ENCODE peak calls at places on chromosomes 2 and 18, in six cellular contexts. E, Z, Y, L, A and T are unnamed samples.

GRCh38 chr2:58870704-58871103 is 629.6 kb upstream of the FANCL start:
- DNase-seq in E (peak), Z (no peak), Y (no peak), L (no peak), A (no peak), T (no peak)

GRCh38 chr2:128772671-128773070 is 454.0 kb upstream of the HS6ST1 start:
- DNase-seq in E (no peak), Z (no peak), Y (no peak), L (no peak), A (no peak), T (no peak)

GRCh38 chr2:182186132-182186735 is 200.6 kb downstream of the PPP1R1C start:
- DNase-seq in E (peak), Z (no peak), Y (peak), L (peak), A (no peak), T (no peak)

GRCh38 chr2:178469219-178469849 is 9.1 kb downstream of the FKBP7 start:
- DNase-seq in E (no peak), Z (no peak), Y (peak), L (no peak), A (no peak), T (no peak)

GRCh38 chr2:147352775-147353381 is 492.0 kb upstream of the ACVR2A start:
- DNase-seq in E (no peak), Z (no peak), Y (no peak), L (no peak), A (no peak), T (no peak)

GRCh38 chr2:178047391-178047790 is 25.2 kb downstream of the PDE11A start:
- DNase-seq in E (no peak), Z (no peak), Y (no peak), L (no peak), A (no peak), T (no peak)

GRCh38 chr2:75287624-75288313 is 88.4 kb upstream of the TACR1 start:
- DNase-seq in E (no peak), Z (no peak), Y (no peak), L (no peak), A (no peak), T (no peak)

GRCh38 chr2:234957533-234958135 is 5.8 kb downstream of the SH3BP4 start:
- DNase-seq in E (no peak), Z (no peak), Y (no peak), L (no peak), A (no peak), T (no peak)

GRCh38 chr2:109638807-109639206 is 24.6 kb downstream of the SOWAHC start:
- DNase-seq in E (no peak), Z (no peak), Y (no peak), L (no peak), A (no peak), T (no peak)

GRCh38 chr18:39799010-39799409 is 2156.0 kb upstream of the PIK3C3 start:
- DNase-seq in E (no peak), Z (no peak), Y (no peak), L (no peak), A (no peak), T (no peak)

GRCh38 chr18:52376104-52376503 is 36.1 kb downstream of the DCC start:
- DNase-seq in E (no peak), Z (no peak), Y (no peak), L (no peak), A (no peak), T (no peak)

GRCh38 chr2:29293830-29294438 is 178.7 kb downstream of the CLIP4 start:
- DNase-seq in E (peak), Z (no peak), Y (peak), L (peak), A (no peak), T (no peak)

GRCh38 chr2:210503622-210504300 is 27.2 kb upstream of the LANCL1 start:
- DNase-seq in E (no peak), Z (no peak), Y (no peak), L (no peak), A (no peak), T (no peak)

GRCh38 chr2:19850056-19850455 is 51.7 kb downstream of the TTC32 start:
- DNase-seq in E (no peak), Z (no peak), Y (no peak), L (no peak), A (no peak), T (no peak)

GRCh38 chr18:45378308-45378707 is 237.0 kb upstream of the SLC14A2 start:
- DNase-seq in E (no peak), Z (no peak), Y (no peak), L (no peak), A (no peak), T (no peak)

GRCh38 chr2:42652086-42652485 is 83.7 kb downstream of the MTA3 start:
- DNase-seq in E (no peak), Z (no peak), Y (no peak), L (no peak), A (no peak), T (no peak)

GRCh38 chr2:104518256-104518655 is 335.7 kb upstream of the POU3F3 start:
- DNase-seq in E (no peak), Z (no peak), Y (no peak), L (no peak), A (no peak), T (no peak)

GRCh38 chr18:21735452-21736015 is 5.1 kb upstream of the MIB1 start:
- DNase-seq in E (peak), Z (no peak), Y (peak), L (no peak), A (no peak), T (no peak)

GRCh38 chr18:70301667-70302066 is 12.8 kb downstream of the SOCS6 start:
- DNase-seq in E (no peak), Z (no peak), Y (no peak), L (no peak), A (no peak), T (no peak)

GRCh38 chr2:159712929-159713575 is 746 bp downstream of the MARCHF7 start:
- DNase-seq in E (no peak), Z (no peak), Y (peak), L (peak), A (no peak), T (no peak)

GRCh38 chr18:39942702-39943101 is 2012.3 kb upstream of the PIK3C3 start:
- DNase-seq in E (no peak), Z (no peak), Y (no peak), L (no peak), A (no peak), T (no peak)

GRCh38 chr2:171046056-171046560 is 114.6 kb downstream of the TLK1 start:
- DNase-seq in E (no peak), Z (no peak), Y (no peak), L (no peak), A (no peak), T (no peak)

GRCh38 chr18:54357660-54358494 is at the start of the genes C18orf54 and STARD6:
- DNase-seq in E (peak), Z (peak), Y (peak), L (peak), A (peak), T (peak)

GRCh38 chr18:76447268-76447890 is 47.7 kb downstream of the ZNF516 start:
- DNase-seq in E (no peak), Z (no peak), Y (no peak), L (no peak), A (no peak), T (no peak)

GRCh38 chr2:239721531-239721930 is 303.6 kb downstream of the NDUFA10 start:
- DNase-seq in E (no peak), Z (no peak), Y (no peak), L (no peak), A (no peak), T (no peak)

GRCh38 chr2:168501456-168502065 is 45.5 kb downstream of the CERS6 start:
- DNase-seq in E (no peak), Z (no peak), Y (no peak), L (no peak), A (no peak), T (no peak)

GRCh38 chr2:181517685-181518301 is 60.6 kb downstream of the ITGA4 start:
- DNase-seq in E (no peak), Z (no peak), Y (no peak), L (no peak), A (no peak), T (no peak)

GRCh38 chr2:15186118-15186517 is 375.0 kb downstream of the NBAS start:
- DNase-seq in E (no peak), Z (no peak), Y (no peak), L (no peak), A (no peak), T (no peak)

GRCh38 chr2:119109823-119110222 is 48.7 kb downstream of the C1QL2 start:
- DNase-seq in E (no peak), Z (no peak), Y (no peak), L (no peak), A (no peak), T (no peak)

GRCh38 chr2:188369365-188369764 is 77.7 kb downstream of the GULP1 start:
- DNase-seq in E (peak), Z (no peak), Y (peak), L (peak), A (no peak), T (no peak)

DNA sequence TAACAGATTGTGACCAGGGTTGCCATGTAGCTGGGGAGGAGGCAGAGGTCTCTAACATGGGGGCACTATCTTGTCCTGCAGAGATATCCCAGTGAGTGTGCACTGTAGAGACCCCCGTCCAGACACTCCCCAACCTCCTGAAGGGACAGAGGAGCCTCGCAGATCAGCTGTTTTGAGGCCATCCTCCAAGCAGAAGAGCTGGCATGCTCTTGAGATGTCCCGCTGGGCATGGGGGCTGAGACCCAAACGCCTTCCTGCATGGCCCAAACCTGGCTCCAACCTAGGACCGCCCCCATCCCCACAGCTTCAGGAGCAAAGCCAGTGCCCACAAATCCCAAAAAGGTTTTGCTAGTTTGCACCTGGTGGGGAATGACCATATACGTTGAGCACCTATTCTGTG is 2.7 kb upstream of the SLC66A3 start:
- DNase-seq in E (no peak), Z (no peak), Y (no peak), L (no peak), A (no peak), T (no peak)
- TF ChIP-seq TAF1 in E (no peak), Z (no peak), Y (no peak), L (no peak), A (no peak), T (no peak)

GRCh38 chr18:9689253-9689652 is 18.8 kb upstream of the RAB31 start:
- DNase-seq in E (no peak), Z (no peak), Y (no peak), L (no peak), A (no peak), T (no peak)
- TF ChIP-seq POLR2A in E (no peak), Z (no peak), Y (no peak), L (no peak), A (no peak), T (no peak)

DNA sequence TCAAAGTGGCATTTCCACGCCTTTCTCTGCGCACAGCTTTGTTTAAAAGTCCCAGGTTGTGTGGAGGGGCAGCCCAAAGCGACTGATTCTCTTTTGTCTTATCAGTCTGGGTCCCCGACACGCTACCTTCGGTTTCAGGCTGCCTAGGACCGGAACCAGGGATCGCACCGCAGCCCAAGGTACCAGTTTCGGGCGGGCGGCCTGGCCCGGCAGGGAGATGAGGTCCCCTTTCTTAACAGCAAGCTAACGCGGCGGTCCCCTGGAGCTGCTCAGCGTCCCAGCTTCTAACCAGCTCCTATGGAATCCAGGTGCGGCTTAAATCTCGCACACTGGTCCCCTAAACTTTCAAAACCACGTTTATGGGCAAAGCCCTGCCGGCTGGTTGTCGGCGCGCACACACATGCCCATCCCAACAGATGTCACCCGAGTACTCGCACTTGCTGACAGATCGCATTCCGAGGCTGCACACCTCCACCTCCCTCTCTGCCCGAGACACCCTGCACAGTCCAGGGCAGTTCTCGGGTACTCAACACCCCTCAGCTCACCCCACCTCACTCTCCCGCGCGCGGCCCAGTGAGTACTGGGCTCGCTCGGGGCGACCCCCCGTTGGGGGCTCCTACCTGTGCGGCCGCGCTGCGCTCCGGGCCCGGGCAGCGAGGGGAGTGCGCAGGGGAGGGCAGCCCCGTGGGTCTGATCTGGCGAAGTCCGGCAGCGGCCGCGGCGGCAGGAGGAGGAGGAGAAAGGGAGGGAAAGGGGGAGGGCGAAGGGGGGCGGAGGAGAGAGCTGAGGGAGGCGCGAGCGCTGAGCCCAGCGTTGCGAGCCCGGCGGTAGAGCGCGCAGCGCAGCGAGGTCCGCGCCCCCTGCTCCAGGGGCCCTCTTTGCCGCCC is at the start of gene EFEMP1:
- DNase-seq in E (no peak), Z (no peak), Y (no peak), L (peak), A (no peak), T (peak)
- TF ChIP-seq TAF1 in E (no peak), Z (peak), Y (no peak), L (no peak), A (no peak), T (no peak)

DNA sequence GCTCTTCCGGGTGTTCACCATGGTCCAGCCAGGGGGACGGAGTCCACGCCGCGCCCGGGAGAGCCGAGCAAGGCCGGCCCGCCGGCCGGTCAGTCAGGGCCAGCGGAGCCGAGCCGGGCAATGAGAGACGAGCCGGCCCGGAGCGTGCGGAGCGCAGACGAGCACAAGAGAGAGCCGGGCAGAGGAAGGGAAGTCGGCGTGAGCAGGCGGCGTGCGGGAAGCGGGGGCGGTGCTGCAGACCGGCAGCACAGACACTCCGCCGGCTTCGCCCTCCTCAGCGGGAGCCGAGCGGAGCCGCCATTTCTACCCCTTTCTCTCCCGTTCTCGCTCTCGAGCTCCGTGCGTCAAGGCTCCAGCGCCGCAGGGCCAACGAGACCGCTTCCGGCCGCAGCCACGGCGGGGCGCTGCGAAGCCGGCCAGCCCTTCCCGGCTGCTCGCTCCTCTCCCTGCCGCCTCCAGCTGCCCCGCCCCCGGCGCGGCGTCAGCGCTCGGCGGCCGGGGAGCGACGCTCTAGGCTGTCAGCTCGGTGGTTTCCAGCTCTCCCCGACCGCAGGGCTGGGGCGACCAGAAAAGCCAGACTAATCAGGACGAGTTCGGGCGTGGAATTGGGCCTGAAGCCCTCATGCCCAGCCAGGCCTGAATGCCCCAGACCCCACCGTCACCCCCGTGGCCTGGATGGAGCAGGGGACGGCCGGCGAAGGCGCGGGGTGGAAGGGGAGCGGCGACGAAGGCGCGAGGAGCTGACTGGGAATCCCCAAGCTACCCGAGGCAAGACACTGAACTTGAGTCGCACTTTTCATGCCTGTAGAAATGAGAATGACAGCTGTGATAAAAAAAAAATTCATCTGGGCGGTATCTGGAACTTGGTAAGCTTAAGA is at the start of gene ATAD2B:
- DNase-seq in E (peak), Z (peak), Y (peak), L (peak), A (peak), T (peak)
- TF ChIP-seq POLR2A in E (peak), Z (peak), Y (peak), L (peak), A (peak), T (peak)

DNA sequence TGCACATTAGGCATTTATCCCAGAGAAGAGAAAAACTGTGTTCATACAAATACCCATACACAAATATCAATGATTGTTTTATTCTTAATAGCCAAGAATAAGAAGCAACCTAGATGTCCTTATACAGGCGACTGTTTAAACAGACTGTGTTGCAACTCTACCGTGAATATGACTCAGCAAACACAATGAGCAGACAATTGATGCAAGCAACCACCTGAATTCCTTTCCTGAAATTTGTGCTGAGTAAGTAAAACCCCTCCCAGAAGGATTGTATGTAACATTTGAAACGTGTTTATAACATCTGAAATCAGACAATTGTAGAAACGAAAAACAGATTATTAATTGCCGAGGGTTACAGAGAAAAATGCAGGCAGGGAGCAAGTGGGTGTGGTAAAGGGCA is 621.9 kb upstream of the SOX11 start:
- DNase-seq in E (no peak), Z (no peak), Y (no peak), L (no peak), A (no peak), T (no peak)
- TF ChIP-seq TAF1 in E (no peak), Z (no peak), Y (no peak), L (no peak), A (no peak), T (no peak)

GRCh38 chr2:10846110-10846861 is 33.7 kb upstream of the PDIA6 start:
- DNase-seq in E (no peak), Z (no peak), Y (peak), L (no peak), A (no peak), T (no peak)
- TF ChIP-seq POLR2A in E (no peak), Z (no peak), Y (no peak), L (no peak), A (no peak), T (no peak)

DNA sequence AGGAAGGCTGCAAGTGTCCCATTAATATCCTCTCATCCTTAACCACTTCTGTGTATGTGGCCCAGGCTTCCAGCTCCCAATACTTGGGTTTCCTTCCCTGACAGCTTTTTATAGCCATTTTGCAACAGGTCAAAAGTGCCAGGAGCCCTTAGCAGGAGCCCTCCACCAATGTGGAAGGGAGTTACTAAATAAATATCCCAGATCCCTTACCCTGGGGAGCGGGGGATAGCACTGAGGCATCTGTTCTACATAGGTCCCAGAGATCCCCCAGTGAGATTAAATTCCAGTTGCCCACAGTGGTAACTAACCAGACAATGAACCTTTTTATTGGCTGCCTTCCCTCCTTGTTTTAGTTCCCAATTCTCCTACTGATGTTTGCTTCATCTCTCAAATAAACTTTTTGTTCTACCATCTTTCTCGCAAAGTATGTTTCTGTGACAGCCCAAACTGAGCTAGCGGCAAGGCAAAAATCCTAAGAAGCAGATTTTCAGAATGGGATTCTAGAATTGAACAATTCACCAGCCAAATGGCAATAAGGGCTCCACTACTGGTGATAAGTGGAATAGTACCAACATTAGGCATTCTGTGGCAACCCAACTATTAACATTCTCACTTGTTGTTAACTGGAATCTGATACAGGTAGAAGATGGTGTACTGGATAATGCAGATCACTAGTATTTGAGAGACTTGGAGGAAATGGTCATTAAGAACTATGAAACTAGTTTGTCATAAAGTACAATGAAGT is 83.9 kb upstream of the MAPRE2 start:
- DNase-seq in E (no peak), Z (no peak), Y (peak), L (no peak), A (no peak), T (no peak)
- TF ChIP-seq TAF1 in E (no peak), Z (no peak), Y (no peak), L (no peak), A (no peak), T (no peak)